ENCODE peak calls at places on chromosome 2, in eight cellular contexts. U is CD4-positive, alpha-beta T cell; G is mucosa of gallbladder; D is H54; P is lung; T is NCI-H748 treated with DMSO at 0.1 percent for 48 hours; L is pancreas; Q is naive thymus-derived CD8-positive, alpha-beta T cell. J is an unnamed sample.
A peak's percentile ranks its signal among the peaks of the same experiment; 100 is the strongest.

GRCh38 chr2:105593221-105593967 is 151.3 kb upstream of the NCK2 start:
- DNase-seq in U (no peak), L (no peak), Q (no peak), D (no peak), T (no peak), P (no peak), G (no peak), J (no peak)

GRCh38 chr2:79512442-79513401 is at the start of gene CTNNA2:
- DNase-seq in T (peak; percentile 72), L (peak; percentile 64), U (no peak), D (peak; percentile 64), G (peak; percentile 11), Q (no peak), P (no peak), J (no peak)

GRCh38 chr2:96869281-96869823 is 528 bp downstream of the SEMA4C start:
- DNase-seq in T (no peak), P (peak; percentile 72), Q (no peak), L (peak; percentile 82), D (peak; percentile 73), G (peak; percentile 64), U (no peak), J (no peak)

GRCh38 chr2:207836526-207837133 is 66.9 kb upstream of the FZD5 start:
- DNase-seq in T (no peak), P (no peak), G (no peak), Q (no peak), U (no peak), D (no peak), L (no peak), J (no peak)

GRCh38 chr2:55518846-55519167 is 711 bp upstream of the CFAP36 start:
- DNase-seq in T (no peak), U (no peak), D (no peak), G (no peak), Q (no peak), L (no peak), P (no peak), J (no peak)

GRCh38 chr2:79138385-79138784 is 18.1 kb downstream of the REG1A start:
- DNase-seq in D (no peak), Q (no peak), G (no peak), T (no peak), P (no peak), L (peak; percentile 61), U (no peak), J (no peak)

GRCh38 chr2:177455187-177455586 is 62.6 kb downstream of the AGPS start:
- DNase-seq in T (no peak), Q (no peak), U (no peak), P (no peak), L (no peak), D (no peak), G (no peak), J (no peak)

GRCh38 chr2:135984199-135985017 is 1.0 kb downstream of the DARS1 start:
- DNase-seq in T (peak; percentile 86), G (no peak), P (no peak), U (no peak), D (no peak), Q (no peak), L (no peak), J (no peak)

GRCh38 chr2:21599417-21599816 is 475.6 kb downstream of the TDRD15 start:
- DNase-seq in P (no peak), T (no peak), U (no peak), L (no peak), G (no peak), Q (no peak), D (no peak), J (no peak)

GRCh38 chr2:239644016-239644415 is 243.2 kb upstream of the HDAC4 start:
- DNase-seq in T (no peak), G (no peak), Q (no peak), P (no peak), D (no peak), L (no peak), U (no peak), J (no peak)

J was measured in activated T-cell treated with anti-CD3 and anti-CD28 coated beads, Interleukin-2, amount 50 U/mL, for 1 hour.